ENCODE peak calls at places on chromosomes 2 and 18, in ten cellular contexts. O, X, E, S, F, R, Y, V, T and W are unnamed samples.

GRCh38 chr2:113251118-113251517 is 27.6 kb downstream of the PAX8 start:
- DNase-seq in F (no peak), S (no peak), Y (no peak), T (no peak), R (no peak), X (no peak), E (no peak), V (no peak), O (peak), W (peak)

GRCh38 chr2:114752425-114752824 is 310.0 kb downstream of the DPP10 start:
- DNase-seq in R (no peak), S (no peak), V (no peak), T (no peak), X (no peak), O (no peak), F (no peak), E (no peak), Y (no peak), W (no peak)

GRCh38 chr18:9297007-9297393 is 37.6 kb upstream of the TWSG1 start:
- DNase-seq in V (no peak), E (no peak), S (no peak), T (no peak), Y (no peak), O (no peak), X (no peak), F (no peak), R (no peak), W (no peak)

GRCh38 chr2:148794558-148794957 is 80.5 kb upstream of the KIF5C start:
- DNase-seq in X (no peak), V (peak), S (no peak), R (no peak), Y (no peak), O (no peak), F (peak), T (no peak), E (no peak), W (no peak)

GRCh38 chr2:205743982-205744644 is 61.8 kb downstream of the NRP2 start:
- DNase-seq in E (no peak), Y (no peak), R (no peak), S (no peak), O (no peak), T (no peak), V (no peak), X (no peak), F (peak), W (no peak)

GRCh38 chr2:15557947-15558346 is 3.2 kb downstream of the NBAS start:
- DNase-seq in F (no peak), S (no peak), R (no peak), E (no peak), V (no peak), O (no peak), T (no peak), X (no peak), Y (no peak), W (no peak)

GRCh38 chr2:203949228-203949627 is 12.7 kb downstream of the ICOS start:
- DNase-seq in R (no peak), X (no peak), Y (no peak), O (no peak), T (no peak), S (no peak), E (no peak), V (no peak), F (peak), W (no peak)

GRCh38 chr2:127584516-127585033 is 49.1 kb downstream of the MYO7B start:
- DNase-seq in F (no peak), Y (no peak), E (no peak), R (no peak), V (no peak), X (no peak), T (no peak), S (no peak), O (no peak), W (no peak)

GRCh38 chr2:20093263-20094141 is 42.1 kb upstream of the LAPTM4A start:
- DNase-seq in S (no peak), R (peak), T (peak), O (no peak), E (no peak), X (peak), Y (peak), V (peak), F (peak), W (no peak)

GRCh38 chr2:169090133-169090820 is 20.9 kb downstream of the DHRS9 start:
- DNase-seq in E (no peak), T (no peak), R (peak), Y (no peak), S (no peak), F (no peak), O (no peak), X (no peak), V (no peak), W (no peak)

GRCh38 chr2:169086893-169087467 is 17.6 kb downstream of the DHRS9 start:
- DNase-seq in Y (no peak), F (no peak), X (no peak), T (no peak), E (no peak), O (no peak), R (no peak), S (no peak), V (no peak), W (no peak)

GRCh38 chr2:169091256-169091655 is 21.9 kb downstream of the DHRS9 start:
- DNase-seq in F (no peak), E (no peak), O (no peak), V (no peak), T (no peak), X (no peak), Y (no peak), S (no peak), R (no peak), W (no peak)

GRCh38 chr2:169089182-169089581 is 19.8 kb downstream of the DHRS9 start:
- DNase-seq in V (no peak), E (no peak), Y (no peak), X (no peak), F (no peak), O (no peak), S (no peak), R (no peak), T (no peak), W (no peak)

GRCh38 chr2:169087757-169088379 is 18.5 kb downstream of the DHRS9 start:
- DNase-seq in O (no peak), V (no peak), Y (no peak), F (no peak), T (no peak), E (no peak), S (no peak), R (no peak), X (no peak), W (no peak)
- TF ChIP-seq CTCF in O (no peak), V (no peak), Y (no peak), F (no peak), T (no peak), E (no peak), S (no peak), R (no peak), X (no peak), W (no peak)

GRCh38 chr2:46683541-46683940 is 204.2 kb downstream of the TMEM247 start:
- DNase-seq in Y (no peak), R (no peak), E (no peak), T (no peak), X (no peak), V (no peak), O (no peak), F (no peak), S (no peak), W (no peak)
- TF ChIP-seq CTCF in Y (no peak), R (no peak), E (no peak), T (no peak), X (no peak), V (no peak), O (no peak), F (no peak), S (no peak), W (no peak)

DNA sequence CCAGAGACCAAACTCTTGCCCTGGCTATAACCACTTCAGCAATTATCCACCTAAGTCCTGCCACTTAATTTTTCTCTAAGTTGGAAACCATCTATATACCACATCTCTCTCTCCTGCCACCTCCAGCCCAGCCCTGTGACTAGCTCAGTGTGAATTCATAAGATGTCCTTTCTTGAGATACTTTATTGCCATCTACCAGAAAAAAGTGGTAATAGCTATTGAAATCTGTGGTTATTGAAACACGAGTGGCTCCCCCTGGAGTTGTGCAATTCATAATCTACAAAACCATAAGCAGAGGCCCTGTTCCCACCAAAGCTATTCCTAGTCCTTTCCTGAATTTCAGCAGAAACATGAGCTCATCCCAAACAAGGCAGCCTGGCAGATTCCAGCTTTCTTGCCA is 324.0 kb downstream of the TXNL1 start:
- DNase-seq in O (no peak), F (peak), V (no peak), S (no peak), R (peak), T (no peak), E (no peak), X (no peak), Y (no peak), W (no peak)
- TF ChIP-seq CTCF in O (no peak), F (no peak), V (no peak), S (no peak), R (peak), T (no peak), E (peak), X (no peak), Y (no peak), W (no peak)

DNA sequence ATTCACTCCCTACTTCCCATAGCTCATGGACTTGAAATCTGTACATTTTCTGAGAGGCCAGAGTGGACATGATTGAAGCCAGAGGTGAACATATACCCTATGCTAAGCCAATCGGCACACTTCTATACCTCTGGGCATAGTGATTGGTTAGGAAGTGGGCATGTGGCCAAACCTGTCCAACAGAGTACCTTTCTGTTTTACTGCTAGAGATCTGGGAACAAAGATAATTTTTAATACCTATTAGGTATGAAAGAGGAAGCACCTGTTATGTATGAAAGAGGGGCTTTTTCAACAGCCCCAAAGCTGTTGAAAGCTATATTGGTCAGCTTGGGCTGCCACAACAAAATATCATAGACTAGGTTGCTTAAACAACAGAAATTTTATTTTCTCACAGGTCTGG is 27.7 kb downstream of the METTL8 start:
- DNase-seq in T (no peak), O (no peak), Y (no peak), E (no peak), S (no peak), X (no peak), R (no peak), V (no peak), F (no peak), W (no peak)
- TF ChIP-seq CTCF in T (no peak), O (no peak), Y (no peak), E (no peak), S (no peak), X (no peak), R (no peak), V (no peak), F (no peak), W (no peak)

GRCh38 chr2:240586198-240586918 is at the start of gene CAPN10:
- DNase-seq in Y (peak), S (peak), T (peak), R (peak), V (peak), F (peak), X (peak), O (peak), E (peak), W (peak)

GRCh38 chr2:240588006-240588655 is 1.6 kb downstream of the CAPN10 start:
- DNase-seq in R (no peak), F (no peak), E (no peak), O (no peak), S (no peak), V (no peak), Y (no peak), X (no peak), T (no peak), W (no peak)

GRCh38 chr2:240588669-240589068 is 2.1 kb downstream of the CAPN10 start:
- DNase-seq in S (no peak), E (no peak), V (no peak), O (no peak), F (no peak), Y (no peak), T (no peak), R (no peak), X (no peak), W (no peak)

GRCh38 chr2:240585681-240586197 is 795 bp upstream of the CAPN10 start:
- DNase-seq in R (no peak), S (no peak), T (no peak), X (no peak), E (no peak), O (no peak), F (no peak), Y (no peak), V (no peak), W (no peak)

DNA sequence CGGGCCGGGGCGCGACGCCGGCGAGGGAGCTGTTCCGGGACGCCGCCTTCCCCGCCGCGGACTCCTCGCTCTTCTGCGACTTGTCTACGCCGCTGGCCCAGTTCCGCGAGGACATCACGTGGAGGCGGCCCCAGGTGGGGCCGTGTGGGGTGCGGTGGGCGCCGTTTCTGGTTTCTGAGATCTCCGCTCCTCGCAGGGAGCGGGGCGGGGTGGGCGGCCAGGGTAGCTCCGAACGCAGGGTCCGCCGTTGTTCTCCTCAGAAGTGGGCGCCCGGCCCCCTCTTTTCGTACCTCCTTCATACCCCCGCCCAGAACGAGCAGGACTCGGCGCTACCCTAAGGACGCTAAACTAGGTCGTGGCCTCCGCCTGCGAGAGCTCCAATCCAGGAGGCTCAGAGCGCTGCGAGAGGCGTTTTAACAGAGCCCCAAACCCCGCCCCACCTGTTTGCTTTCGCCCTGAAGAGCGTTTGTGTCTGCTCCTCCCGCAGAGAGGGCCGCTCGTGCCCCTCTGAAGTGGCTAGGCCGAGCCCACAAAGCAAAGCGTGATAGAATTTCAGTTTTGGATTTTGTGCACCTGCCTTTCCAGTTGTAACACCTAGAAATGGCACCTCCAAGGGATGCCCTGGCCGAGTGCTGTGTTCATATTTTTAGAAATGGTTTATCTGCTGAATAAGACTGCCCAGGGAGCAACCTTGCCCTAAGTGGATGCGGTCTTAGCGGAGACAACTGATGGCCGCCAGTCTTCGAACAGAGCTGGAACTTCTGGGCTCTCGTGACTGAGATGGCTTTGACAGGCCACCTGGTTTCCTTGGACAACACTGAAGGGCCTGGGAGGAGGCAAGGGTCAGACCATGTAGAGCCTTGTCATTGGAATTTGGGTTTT is 626 bp downstream of the CAPN10 start:
- DNase-seq in O (peak), S (no peak), F (no peak), T (no peak), R (peak), X (peak), E (no peak), Y (no peak), V (no peak), W (peak)
- TF ChIP-seq CTCF in O (no peak), S (no peak), F (no peak), T (no peak), R (no peak), X (no peak), E (no peak), Y (no peak), V (no peak), W (no peak)

DNA sequence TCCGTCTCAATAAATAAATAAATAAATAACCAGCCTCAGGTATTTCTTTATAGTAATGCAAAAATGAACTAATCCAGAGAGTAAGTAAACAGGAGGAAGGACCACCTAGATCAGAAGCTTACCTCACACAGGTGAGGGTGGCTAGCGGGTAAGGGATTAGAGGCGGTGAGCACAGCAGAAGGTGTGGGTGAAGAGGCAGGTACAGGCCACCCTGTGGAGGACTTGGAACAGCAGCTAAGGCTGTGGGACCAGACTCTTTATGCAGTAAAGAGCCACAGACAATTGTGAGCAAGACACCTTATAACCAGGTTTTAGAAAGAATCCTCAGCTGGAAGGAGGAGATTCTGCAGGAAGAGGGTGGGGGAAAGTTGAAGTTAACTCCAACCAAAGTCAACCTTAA is 34.2 kb upstream of the TTR start:
- DNase-seq in Y (no peak), V (no peak), F (no peak), E (no peak), X (no peak), S (no peak), O (no peak), T (no peak), R (no peak), W (no peak)
- TF ChIP-seq CTCF in Y (no peak), V (no peak), F (no peak), E (no peak), X (no peak), S (no peak), O (no peak), T (no peak), R (no peak), W (no peak)